ENCODE peak calls at places on chromosomes 7 and 10, in six cellular contexts. One of them, this sample, is unnamed.

GRCh38 chr10:117899181-117899683 is 147.5 kb downstream of the RAB11FIP2 start:
- DNase-seq in esophagus muscularis mucosa: no peak
- DNase-seq in GM23338: no peak
- DNase-seq in SK-N-SH: no peak
- DNase-seq in vagina: no peak
- DNase-seq in prostate gland: no peak
- DNase-seq in this sample: no peak

GRCh38 chr10:113005380-113005779 is 55.3 kb downstream of the TCF7L2 start:
- DNase-seq in esophagus muscularis mucosa: no peak
- DNase-seq in GM23338: no peak
- DNase-seq in SK-N-SH: no peak
- DNase-seq in vagina: no peak
- DNase-seq in prostate gland: no peak
- DNase-seq in this sample: no peak

GRCh38 chr7:74515276-74515675 is 61.6 kb downstream of the GTF2IRD1 start:
- DNase-seq in esophagus muscularis mucosa: no peak
- DNase-seq in GM23338: no peak
- DNase-seq in SK-N-SH: no peak
- DNase-seq in vagina: no peak
- DNase-seq in prostate gland: no peak
- DNase-seq in this sample: no peak

GRCh38 chr7:13879994-13880686 is 109.3 kb downstream of the ETV1 start:
- DNase-seq in esophagus muscularis mucosa: no peak
- DNase-seq in GM23338: no peak
- DNase-seq in SK-N-SH: no peak
- DNase-seq in vagina: no peak
- DNase-seq in prostate gland: peak
- DNase-seq in this sample: no peak

GRCh38 chr10:107232013-107232412 is 67.5 kb upstream of the SORCS1 start:
- DNase-seq in esophagus muscularis mucosa: no peak
- DNase-seq in GM23338: no peak
- DNase-seq in SK-N-SH: no peak
- DNase-seq in vagina: no peak
- DNase-seq in prostate gland: no peak
- DNase-seq in this sample: no peak

GRCh38 chr7:154767194-154767593 is 235.7 kb downstream of the PAXIP1 start:
- DNase-seq in esophagus muscularis mucosa: no peak
- DNase-seq in GM23338: no peak
- DNase-seq in SK-N-SH: no peak
- DNase-seq in vagina: no peak
- DNase-seq in prostate gland: no peak
- DNase-seq in this sample: no peak

GRCh38 chr7:2164156-2164555 is 68.6 kb downstream of the MAD1L1 start:
- DNase-seq in esophagus muscularis mucosa: no peak
- DNase-seq in GM23338: no peak
- DNase-seq in SK-N-SH: peak
- DNase-seq in vagina: no peak
- DNase-seq in prostate gland: no peak
- DNase-seq in this sample: no peak

GRCh38 chr7:50669890-50670289 is 104.7 kb upstream of the DDC start:
- DNase-seq in esophagus muscularis mucosa: no peak
- DNase-seq in GM23338: no peak
- DNase-seq in SK-N-SH: no peak
- DNase-seq in vagina: no peak
- DNase-seq in prostate gland: no peak
- DNase-seq in this sample: no peak

GRCh38 chr10:25972631-25973030 is 38.6 kb downstream of the MYO3A start:
- DNase-seq in esophagus muscularis mucosa: no peak
- DNase-seq in GM23338: no peak
- DNase-seq in SK-N-SH: no peak
- DNase-seq in vagina: no peak
- DNase-seq in prostate gland: no peak
- DNase-seq in this sample: no peak

GRCh38 chr7:44724276-44724675 is 24.4 kb upstream of the ZMIZ2 start:
- DNase-seq in esophagus muscularis mucosa: no peak
- DNase-seq in GM23338: no peak
- DNase-seq in SK-N-SH: no peak
- DNase-seq in vagina: no peak
- DNase-seq in prostate gland: no peak
- DNase-seq in this sample: no peak

GRCh38 chr10:112663181-112663879 is 216.3 kb downstream of the VTI1A start:
- DNase-seq in esophagus muscularis mucosa: no peak
- DNase-seq in GM23338: no peak
- DNase-seq in SK-N-SH: no peak
- DNase-seq in vagina: no peak
- DNase-seq in prostate gland: no peak
- DNase-seq in this sample: no peak

GRCh38 chr7:55140221-55140980 is 121.6 kb downstream of the EGFR start:
- DNase-seq in esophagus muscularis mucosa: peak
- DNase-seq in GM23338: no peak
- DNase-seq in SK-N-SH: no peak
- DNase-seq in vagina: peak
- DNase-seq in prostate gland: no peak
- DNase-seq in this sample: peak

GRCh38 chr7:28685660-28686417 is 272.3 kb downstream of the TRIL start:
- DNase-seq in esophagus muscularis mucosa: peak
- DNase-seq in GM23338: peak
- DNase-seq in SK-N-SH: peak
- DNase-seq in vagina: no peak
- DNase-seq in prostate gland: peak
- DNase-seq in this sample: peak

GRCh38 chr7:27182285-27182827 is 2.7 kb downstream of the HOXA11 start:
- DNase-seq in esophagus muscularis mucosa: no peak
- DNase-seq in GM23338: no peak
- DNase-seq in SK-N-SH: no peak
- DNase-seq in vagina: no peak
- DNase-seq in prostate gland: no peak
- DNase-seq in this sample: no peak

DNA sequence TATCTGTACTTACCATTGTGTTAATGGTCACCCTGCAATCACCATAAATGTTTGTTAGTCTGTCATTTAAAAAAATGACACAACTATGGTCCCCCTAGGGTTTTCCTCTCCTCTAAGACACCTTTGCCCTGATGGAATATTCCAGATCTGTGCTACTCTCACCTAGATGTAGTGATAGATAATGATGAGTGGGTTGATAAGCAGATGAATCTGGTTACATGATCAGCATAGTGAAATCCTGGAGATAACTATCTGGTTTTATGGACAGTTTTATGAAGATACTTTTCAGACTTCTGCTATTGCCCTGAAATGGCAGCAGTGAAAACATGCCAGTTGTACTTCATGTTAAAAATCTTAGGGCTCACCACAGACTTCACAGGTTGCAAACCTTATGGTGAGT is 152.4 kb downstream of the GATA3 start:
- DNase-seq in esophagus muscularis mucosa: no peak
- DNase-seq in GM23338: no peak
- DNase-seq in SK-N-SH: no peak
- DNase-seq in vagina: no peak
- DNase-seq in prostate gland: no peak
- DNase-seq in this sample: no peak
- TF ChIP-seq POLR2AphosphoS5 in esophagus muscularis mucosa: no peak
- TF ChIP-seq POLR2AphosphoS5 in GM23338: no peak
- TF ChIP-seq POLR2AphosphoS5 in SK-N-SH: no peak
- TF ChIP-seq POLR2AphosphoS5 in vagina: no peak
- TF ChIP-seq POLR2AphosphoS5 in prostate gland: no peak
- TF ChIP-seq POLR2AphosphoS5 in this sample: no peak

GRCh38 chr10:119517235-119518141 is 25.0 kb downstream of the RGS10 start:
- DNase-seq in esophagus muscularis mucosa: no peak
- DNase-seq in GM23338: no peak
- DNase-seq in SK-N-SH: no peak
- DNase-seq in vagina: no peak
- DNase-seq in prostate gland: no peak
- DNase-seq in this sample: no peak
- TF ChIP-seq POLR2AphosphoS5 in esophagus muscularis mucosa: no peak
- TF ChIP-seq POLR2AphosphoS5 in GM23338: no peak
- TF ChIP-seq POLR2AphosphoS5 in SK-N-SH: no peak
- TF ChIP-seq POLR2AphosphoS5 in vagina: no peak
- TF ChIP-seq POLR2AphosphoS5 in prostate gland: no peak
- TF ChIP-seq POLR2AphosphoS5 in this sample: no peak

DNA sequence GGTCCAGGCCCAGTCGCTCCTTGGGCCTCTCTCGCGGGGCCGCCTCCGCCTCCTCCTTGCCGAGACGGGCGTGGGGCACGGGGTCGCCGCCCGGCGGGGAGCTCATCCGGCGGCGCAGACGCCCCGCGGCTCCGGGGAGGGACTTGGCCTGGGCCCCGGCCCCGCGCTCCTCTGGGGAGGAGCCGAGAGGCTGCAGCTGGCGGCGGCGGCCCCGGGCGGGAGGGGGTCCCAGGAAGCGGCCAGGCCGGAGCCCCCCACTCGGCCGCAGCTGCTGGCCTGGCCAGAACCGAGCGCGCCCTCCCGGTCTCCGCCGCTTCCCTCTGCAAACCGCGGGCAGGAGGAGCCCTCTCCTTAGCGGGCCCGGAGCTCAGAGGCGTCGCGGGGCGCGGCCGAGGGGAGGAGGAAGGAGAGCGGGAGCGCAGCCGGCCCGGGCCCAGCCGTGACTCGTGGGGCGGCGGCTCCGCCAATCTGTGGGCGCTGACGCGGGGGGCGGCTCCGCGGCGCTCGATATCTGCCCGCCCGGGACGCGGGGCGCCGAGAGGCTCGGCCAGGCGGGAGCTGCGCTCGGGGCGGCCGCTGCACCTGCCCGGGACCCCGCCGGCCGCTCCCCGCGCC is at the start of gene FAM20C:
- DNase-seq in esophagus muscularis mucosa: peak
- DNase-seq in GM23338: peak
- DNase-seq in SK-N-SH: peak
- DNase-seq in vagina: no peak
- DNase-seq in prostate gland: peak
- DNase-seq in this sample: peak
- TF ChIP-seq POLR2AphosphoS5 in esophagus muscularis mucosa: peak
- TF ChIP-seq POLR2AphosphoS5 in GM23338: no peak
- TF ChIP-seq POLR2AphosphoS5 in SK-N-SH: no peak
- TF ChIP-seq POLR2AphosphoS5 in vagina: peak
- TF ChIP-seq POLR2AphosphoS5 in prostate gland: peak
- TF ChIP-seq POLR2AphosphoS5 in this sample: no peak

DNA sequence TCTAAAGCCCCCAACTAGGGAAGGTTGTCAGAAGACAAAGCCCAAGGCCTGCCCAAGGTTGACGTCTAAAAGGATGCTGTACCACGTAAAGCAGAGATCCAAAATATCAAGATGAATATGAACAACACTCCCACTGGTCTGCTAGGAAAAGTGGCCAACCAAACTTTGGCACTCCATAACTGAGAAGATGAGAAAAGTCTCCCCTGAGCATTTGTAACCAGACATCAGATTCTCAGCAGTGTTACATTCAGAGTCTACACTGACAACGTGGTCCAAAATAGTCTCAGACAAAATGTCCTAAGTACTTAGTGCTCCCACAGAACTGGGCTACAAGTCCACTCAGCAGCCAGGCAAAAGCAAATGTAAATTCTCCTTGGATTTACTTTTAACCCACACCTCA is 185.0 kb upstream of the NOBOX start:
- DNase-seq in esophagus muscularis mucosa: no peak
- DNase-seq in GM23338: no peak
- DNase-seq in SK-N-SH: no peak
- DNase-seq in vagina: no peak
- DNase-seq in prostate gland: no peak
- DNase-seq in this sample: no peak
- TF ChIP-seq POLR2AphosphoS5 in esophagus muscularis mucosa: no peak
- TF ChIP-seq POLR2AphosphoS5 in GM23338: no peak
- TF ChIP-seq POLR2AphosphoS5 in SK-N-SH: no peak
- TF ChIP-seq POLR2AphosphoS5 in vagina: no peak
- TF ChIP-seq POLR2AphosphoS5 in prostate gland: no peak
- TF ChIP-seq POLR2AphosphoS5 in this sample: no peak

GRCh38 chr10:95183451-95184230 is 10.4 kb upstream of the ACSM6 start:
- DNase-seq in esophagus muscularis mucosa: no peak
- DNase-seq in GM23338: peak
- DNase-seq in SK-N-SH: peak
- DNase-seq in vagina: no peak
- DNase-seq in prostate gland: peak
- DNase-seq in this sample: peak
- TF ChIP-seq POLR2AphosphoS5 in esophagus muscularis mucosa: peak
- TF ChIP-seq POLR2AphosphoS5 in GM23338: peak
- TF ChIP-seq POLR2AphosphoS5 in SK-N-SH: peak
- TF ChIP-seq POLR2AphosphoS5 in vagina: peak
- TF ChIP-seq POLR2AphosphoS5 in prostate gland: peak
- TF ChIP-seq POLR2AphosphoS5 in this sample: peak

GRCh38 chr10:95388539-95388938 is 97.7 kb upstream of the PDLIM1 start:
- DNase-seq in esophagus muscularis mucosa: no peak
- DNase-seq in GM23338: no peak
- DNase-seq in SK-N-SH: no peak
- DNase-seq in vagina: no peak
- DNase-seq in prostate gland: peak
- DNase-seq in this sample: no peak
- TF ChIP-seq POLR2AphosphoS5 in esophagus muscularis mucosa: peak
- TF ChIP-seq POLR2AphosphoS5 in GM23338: no peak
- TF ChIP-seq POLR2AphosphoS5 in SK-N-SH: no peak
- TF ChIP-seq POLR2AphosphoS5 in vagina: no peak
- TF ChIP-seq POLR2AphosphoS5 in prostate gland: peak
- TF ChIP-seq POLR2AphosphoS5 in this sample: no peak

GRCh38 chr10:35633006-35633980 is 8.8 kb downstream of the FZD8 start:
- DNase-seq in esophagus muscularis mucosa: no peak
- DNase-seq in GM23338: no peak
- DNase-seq in SK-N-SH: no peak
- DNase-seq in vagina: no peak
- DNase-seq in prostate gland: no peak
- DNase-seq in this sample: no peak
- TF ChIP-seq POLR2AphosphoS5 in esophagus muscularis mucosa: no peak
- TF ChIP-seq POLR2AphosphoS5 in GM23338: no peak
- TF ChIP-seq POLR2AphosphoS5 in SK-N-SH: no peak
- TF ChIP-seq POLR2AphosphoS5 in vagina: no peak
- TF ChIP-seq POLR2AphosphoS5 in prostate gland: no peak
- TF ChIP-seq POLR2AphosphoS5 in this sample: no peak

GRCh38 chr10:80075781-80076180 is 2.7 kb upstream of the TMEM254 start:
- DNase-seq in esophagus muscularis mucosa: no peak
- DNase-seq in GM23338: no peak
- DNase-seq in SK-N-SH: no peak
- DNase-seq in vagina: no peak
- DNase-seq in prostate gland: no peak
- DNase-seq in this sample: no peak
- TF ChIP-seq POLR2AphosphoS5 in esophagus muscularis mucosa: no peak
- TF ChIP-seq POLR2AphosphoS5 in GM23338: no peak
- TF ChIP-seq POLR2AphosphoS5 in SK-N-SH: no peak
- TF ChIP-seq POLR2AphosphoS5 in vagina: no peak
- TF ChIP-seq POLR2AphosphoS5 in prostate gland: no peak
- TF ChIP-seq POLR2AphosphoS5 in this sample: no peak

GRCh38 chr7:94395141-94396041 is 696 bp downstream of the COL1A2 start:
- DNase-seq in esophagus muscularis mucosa: no peak
- DNase-seq in GM23338: peak
- DNase-seq in SK-N-SH: peak
- DNase-seq in vagina: no peak
- DNase-seq in prostate gland: peak
- DNase-seq in this sample: peak
- TF ChIP-seq POLR2AphosphoS5 in esophagus muscularis mucosa: peak
- TF ChIP-seq POLR2AphosphoS5 in GM23338: no peak
- TF ChIP-seq POLR2AphosphoS5 in SK-N-SH: peak
- TF ChIP-seq POLR2AphosphoS5 in vagina: no peak
- TF ChIP-seq POLR2AphosphoS5 in prostate gland: peak
- TF ChIP-seq POLR2AphosphoS5 in this sample: no peak